ENCODE peak calls at places on chromosome X, in four cellular contexts. V is ovary, R is GM23248, Y is upper lobe of right lung. Z is an unnamed sample.

GRCh38 chrX:131841496-131842410 is 181.3 kb upstream of the STK26 start:
- DNase-seq in R (peak; percentile 46), Y (no peak), V (no peak), Z (peak; percentile 66)

GRCh38 chrX:133638285-133638684 is 223.0 kb upstream of the GPC4 start:
- DNase-seq in V (no peak), Y (no peak), R (no peak), Z (no peak)

GRCh38 chrX:155235891-155236290 is 19.6 kb downstream of the VBP1 start:
- DNase-seq in R (no peak), Y (no peak), V (no peak), Z (no peak)

GRCh38 chrX:132092439-132093065 is 35.3 kb downstream of the FRMD7 start:
- DNase-seq in Y (no peak), R (peak; percentile 61), V (peak; percentile 10), Z (peak; percentile 47)

GRCh38 chrX:136584545-136584944 is 52.5 kb downstream of the VGLL1 start:
- DNase-seq in R (no peak), V (no peak), Y (no peak), Z (no peak)

GRCh38 chrX:17654116-17654515 is 83.2 kb upstream of the SCML1 start:
- DNase-seq in V (no peak), R (no peak), Y (no peak), Z (no peak)

GRCh38 chrX:133215747-133216146 is 2.4 kb downstream of the TFDP3 start:
- DNase-seq in V (no peak), Y (no peak), R (peak; percentile 31), Z (peak; percentile 31)

GRCh38 chrX:56281789-56282188 is 49.6 kb downstream of the KLF8 start:
- DNase-seq in R (peak; percentile 23), V (no peak), Y (no peak), Z (no peak)

GRCh38 chrX:7330971-7331746 is 183.2 kb upstream of the PUDP start:
- DNase-seq in V (peak; percentile 65), R (peak; percentile 89), Y (no peak), Z (no peak)

GRCh38 chrX:150227321-150227860 is 135.7 kb upstream of the MAMLD1 start:
- DNase-seq in R (no peak), Y (no peak), V (no peak), Z (no peak)

GRCh38 chrX:50495616-50496015 is 25.0 kb upstream of the DGKK start:
- DNase-seq in R (no peak), V (peak; percentile 6), Y (peak; percentile 57), Z (no peak)

GRCh38 chrX:18884916-18885315 is 99.0 kb downstream of the PHKA2 start:
- DNase-seq in R (peak; percentile 17), Y (no peak), V (no peak), Z (peak; percentile 11)

GRCh38 chrX:118116308-118117068 is at the start of gene KLHL13:
- DNase-seq in V (peak; percentile 42), R (peak; percentile 40), Y (peak; percentile 58), Z (peak; percentile 49)

GRCh38 chrX:105647749-105648148 is 174.6 kb upstream of the NRK start:
- DNase-seq in R (no peak), Y (no peak), V (no peak), Z (no peak)

GRCh38 chrX:136273986-136274385 is 22.8 kb upstream of the MAP7D3 start:
- DNase-seq in R (no peak), Y (no peak), V (no peak), Z (no peak)

GRCh38 chrX:52576946-52577345 is 60.1 kb upstream of the XAGE1B start:
- DNase-seq in V (no peak), Y (no peak), R (no peak), Z (peak; percentile 8)

GRCh38 chrX:1491851-1492349 is 39.2 kb upstream of the ASMTL start:
- DNase-seq in Y (peak; percentile 47), V (no peak), R (peak; percentile 14), Z (peak; percentile 64)

GRCh38 chrX:118655561-118656246 is 71.7 kb upstream of the IL13RA1 start:
- DNase-seq in Y (no peak), V (no peak), R (peak; percentile 74), Z (no peak)

GRCh38 chrX:14922437-14922836 is 49.2 kb downstream of the MOSPD2 start:
- DNase-seq in R (peak; percentile 88), V (no peak), Y (no peak), Z (no peak)

GRCh38 chrX:49172280-49172780 is 632 bp downstream of the PLP2 start:
- DNase-seq in Y (peak; percentile 86), R (peak; percentile 80), V (peak; percentile 69), Z (no peak)

GRCh38 chrX:97399400-97399799 is 515.7 kb downstream of the RPA4 start:
- DNase-seq in Y (no peak), R (peak; percentile 49), V (no peak), Z (no peak)

GRCh38 chrX:150324035-150324728 is 38.9 kb upstream of the MAMLD1 start:
- DNase-seq in V (no peak), R (peak; percentile 83), Y (no peak), Z (no peak)

GRCh38 chrX:1487401-1487800 is 34.7 kb upstream of the ASMTL start:
- DNase-seq in R (no peak), V (no peak), Y (no peak), Z (no peak)

GRCh38 chrX:13092455-13092941 is 48.1 kb upstream of the FAM9C start:
- DNase-seq in V (no peak), R (no peak), Y (peak; percentile 74), Z (no peak)

GRCh38 chrX:8868906-8869305 is 67.7 kb upstream of the FAM9A start:
- DNase-seq in V (no peak), Y (no peak), R (peak; percentile 67), Z (no peak)

GRCh38 chrX:12304261-12304660 is 166.0 kb downstream of the FRMPD4 start:
- DNase-seq in Y (no peak), V (no peak), R (peak; percentile 10), Z (no peak)

GRCh38 chrX:105451426-105451825 is 230.9 kb upstream of the TEX13A start:
- DNase-seq in R (no peak), V (no peak), Y (no peak), Z (no peak)

GRCh38 chrX:2692221-2693122 is 1.4 kb downstream of the CD99 start:
- DNase-seq in V (no peak), Y (no peak), R (peak; percentile 70), Z (no peak)

GRCh38 chrX:73767017-73767416 is 204.0 kb downstream of the CHIC1 start:
- DNase-seq in Y (no peak), V (no peak), R (no peak), Z (no peak)

GRCh38 chrX:113305496-113305895 is 464.9 kb upstream of the AMOT start:
- DNase-seq in V (no peak), Y (no peak), R (peak; percentile 82), Z (no peak)

GRCh38 chrX:107563851-107564250 is 64.5 kb upstream of the PRPS1 start:
- DNase-seq in Y (no peak), V (no peak), R (no peak), Z (no peak)

GRCh38 chrX:19204623-19205022 is 82.4 kb upstream of the ADGRG2 start:
- DNase-seq in V (no peak), Y (no peak), R (peak; percentile 5), Z (no peak)

GRCh38 chrX:41481264-41482109 is 34.3 kb downstream of the NYX start:
- DNase-seq in V (no peak), R (peak; percentile 27), Y (no peak), Z (peak; percentile 42)

DNA sequence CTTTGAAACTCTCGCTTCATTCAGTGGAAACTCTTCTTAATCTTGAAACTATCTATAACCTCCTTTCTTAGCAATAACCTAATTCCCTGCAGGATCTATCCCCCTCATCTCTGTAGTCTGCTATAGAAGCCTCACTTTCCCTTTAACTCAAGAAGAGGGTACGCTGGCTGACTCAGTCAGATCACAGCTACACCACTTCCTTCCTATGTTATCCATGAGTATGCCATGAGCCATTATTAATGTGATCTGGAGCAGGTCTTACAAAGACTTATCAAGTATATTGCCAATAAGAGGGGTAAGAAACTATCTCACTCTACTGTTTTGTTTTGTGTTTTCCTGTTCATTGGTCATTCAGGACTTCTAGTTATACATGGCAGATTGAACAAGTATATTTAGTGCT is 165.3 kb downstream of the PJA1 start:
- DNase-seq in R (no peak), V (no peak), Y (no peak), Z (no peak)
- H3K4me1 ChIP-seq in R (no peaks in the 10 kb centered on the region), V (peaks cover 13% of the 10 kb centered on the region), Y (no peaks in the 10 kb centered on the region), Z (peaks cover 4% of the 10 kb centered on the region)

DNA sequence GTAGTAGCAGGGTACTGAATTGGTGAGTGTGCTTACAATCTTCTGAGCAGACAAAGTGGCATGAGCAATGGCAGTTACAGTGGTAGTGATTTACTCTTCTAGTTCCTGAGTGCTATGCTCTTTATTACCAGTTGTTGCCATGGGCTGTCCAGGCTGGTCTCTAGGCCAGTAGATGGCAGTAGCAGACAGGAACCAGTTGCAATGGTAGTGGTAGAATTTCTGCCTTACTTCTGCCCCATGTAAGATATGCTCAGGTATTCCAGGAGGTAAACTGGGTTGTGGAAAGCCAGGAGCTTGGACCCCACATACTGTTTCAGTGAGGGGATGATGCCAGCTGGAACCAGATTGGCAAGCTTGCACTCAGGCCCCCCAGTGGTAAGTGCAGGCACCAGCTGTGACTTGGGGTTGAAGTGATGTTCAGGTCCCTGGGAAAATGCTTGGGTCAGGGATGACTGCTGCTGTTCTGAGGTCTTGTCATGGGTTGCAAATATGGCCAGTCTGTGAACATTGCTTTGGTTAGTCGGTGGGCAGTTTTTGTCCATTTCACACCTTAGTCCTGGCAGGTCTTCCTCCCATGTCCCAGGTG is 63.0 kb upstream of the ZXDB start:
- DNase-seq in R (peak; percentile 22), V (no peak), Y (no peak), Z (no peak)
- H3K4me3 ChIP-seq in R (no peak overlapping the region), V (no peak overlapping the region), Y (no peak overlapping the region), Z (no peak overlapping the region)

GRCh38 chrX:153386097-153386496 is 15.1 kb downstream of the PNMA6E start:
- DNase-seq in V (no peak), Y (no peak), R (no peak), Z (no peak)
- H3K9me3 ChIP-seq in V (no peaks in the 10 kb centered on the region), Y (no peaks in the 10 kb centered on the region), R (no peaks in the 10 kb centered on the region), Z (no peaks in the 10 kb centered on the region)

DNA sequence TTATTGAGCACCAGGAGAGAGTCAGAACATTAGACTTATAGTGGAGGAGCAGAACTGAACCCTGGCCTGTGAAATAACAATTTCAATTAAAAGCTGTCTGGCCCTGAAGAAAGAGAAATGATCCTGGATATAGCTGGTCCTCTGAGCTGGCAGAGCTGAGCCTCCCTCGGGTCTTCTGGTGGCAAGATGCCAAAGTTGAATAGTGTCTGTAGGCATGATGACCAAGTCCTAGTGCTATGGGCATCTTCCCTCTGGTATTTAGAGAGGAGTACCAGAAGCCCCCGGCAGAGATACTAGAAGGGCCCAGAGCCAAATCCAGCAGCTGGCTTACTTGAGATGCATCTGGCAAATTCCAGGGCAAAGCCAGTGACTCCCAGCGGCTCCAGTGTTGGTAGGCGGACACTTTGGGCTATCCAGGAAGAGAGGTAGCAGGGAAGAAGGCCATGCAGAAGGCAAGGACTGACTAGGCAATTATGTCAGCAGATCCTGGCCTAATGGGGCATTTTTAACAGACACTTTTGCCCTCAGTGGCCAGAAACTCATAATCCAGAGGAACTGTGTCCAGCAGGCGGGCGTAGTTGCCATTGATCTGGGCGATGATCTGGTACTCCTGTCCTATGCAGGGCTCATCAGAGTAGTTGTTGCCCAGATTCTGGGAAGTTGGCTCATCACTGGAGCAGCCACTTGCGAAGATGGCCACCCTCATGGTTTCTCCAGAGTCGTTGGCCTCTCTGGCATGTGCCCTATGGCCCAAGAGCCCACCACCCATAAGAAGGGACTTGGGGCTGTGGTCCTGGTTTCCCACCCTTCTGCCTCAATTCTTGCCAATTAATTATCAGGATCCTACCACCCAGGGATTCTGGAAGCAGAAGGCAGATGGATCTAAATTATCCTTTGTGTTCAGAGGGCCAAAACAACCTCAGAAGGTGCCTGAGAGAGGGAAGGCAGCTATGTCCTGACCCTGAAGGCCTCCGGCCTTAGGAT is 17.8 kb downstream of the VSIG4 start:
- DNase-seq in Y (no peak), V (no peak), R (no peak), Z (no peak)
- H3K4me1 ChIP-seq in Y (no peaks in the 10 kb centered on the region), V (no peaks in the 10 kb centered on the region), R (no peaks in the 10 kb centered on the region), Z (no peaks in the 10 kb centered on the region)

GRCh38 chrX:64394059-64394873 is 986 bp downstream of the MTMR8 start:
- DNase-seq in R (no peak), V (no peak), Y (no peak), Z (no peak)
- H3K4me3 ChIP-seq in R (no peak overlapping the region), V (peak overlapping the region; percentile 61), Y (peak overlapping the region; percentile 61), Z (peak overlapping the region; percentile 62)

GRCh38 chrX:74940414-74940813 is 15.2 kb upstream of the NEXMIF start:
- DNase-seq in R (no peak), Y (no peak), V (no peak), Z (no peak)
- H3K9me3 ChIP-seq in R (no peaks in the 10 kb centered on the region), Y (no peaks in the 10 kb centered on the region), V (no peaks in the 10 kb centered on the region), Z (no peaks in the 10 kb centered on the region)